ENCODE peak calls at places on chromosomes 11 and 22, in seven cellular contexts. X is mucosa of descending colon, Z is AG04449, A is brain microvascular endothelial cell, R is prostate gland, W is cardiac fibroblast, J is body of pancreas. I is an unnamed sample.

GRCh38 chr11:10197091-10197490 is 96.9 kb downstream of the SBF2 start:
- DNase-seq in J (no peak), X (no peak), Z (peak), A (no peak), R (no peak), W (peak), I (no peak)

GRCh38 chr11:131684111-131685060 is 314.0 kb downstream of the NTM start:
- DNase-seq in W (no peak), Z (no peak), X (no peak), J (no peak), R (no peak), A (no peak), I (no peak)

GRCh38 chr11:29282088-29282487 is 734.7 kb downstream of the KCNA4 start:
- DNase-seq in W (peak), X (no peak), A (peak), Z (peak), R (no peak), J (no peak), I (no peak)

GRCh38 chr11:8091671-8092070 is 10.7 kb downstream of the TUB start:
- DNase-seq in X (no peak), A (no peak), Z (no peak), R (no peak), W (no peak), J (no peak), I (no peak)

GRCh38 chr11:128174465-128175101 is 412.8 kb downstream of the ETS1 start:
- DNase-seq in X (no peak), W (peak), J (no peak), R (no peak), Z (peak), A (peak), I (no peak)

GRCh38 chr11:83054904-83055380 is 16.8 kb downstream of the RAB30 start:
- DNase-seq in A (no peak), Z (no peak), W (no peak), R (no peak), X (no peak), J (peak), I (no peak)

GRCh38 chr11:88421530-88421929 is 84.0 kb upstream of the CTSC start:
- DNase-seq in A (peak), W (peak), R (no peak), J (peak), X (no peak), Z (no peak), I (no peak)

GRCh38 chr22:28949788-28950187 is 66.4 kb downstream of the ZNRF3 start:
- DNase-seq in A (no peak), X (no peak), W (no peak), Z (no peak), R (no peak), J (no peak), I (no peak)

GRCh38 chr22:36383110-36383581 is 4.6 kb downstream of the MYH9 start:
- DNase-seq in A (peak), Z (no peak), W (peak), J (peak), X (no peak), R (no peak), I (no peak)

GRCh38 chr22:45344339-45344738 is 34.6 kb downstream of the FAM118A start:
- DNase-seq in X (no peak), J (no peak), Z (no peak), A (no peak), R (no peak), W (no peak), I (peak)

GRCh38 chr11:14308114-14308896 is 50.7 kb downstream of the RRAS2 start:
- DNase-seq in A (peak), Z (no peak), R (no peak), W (peak), J (peak), X (no peak), I (peak)

GRCh38 chr11:6170226-6170625 is at the start of gene OR52B2:
- DNase-seq in J (no peak), A (no peak), X (no peak), R (no peak), W (no peak), Z (no peak), I (no peak)

GRCh38 chr11:103624708-103625623 is 411.5 kb upstream of the DDI1 start:
- DNase-seq in J (no peak), R (no peak), W (peak), A (peak), X (no peak), Z (peak), I (peak)

GRCh38 chr11:69969890-69970784 is 108.0 kb upstream of the ANO1 start:
- DNase-seq in Z (no peak), J (no peak), A (no peak), W (no peak), R (no peak), X (no peak), I (no peak)

GRCh38 chr11:47503227-47503626 is 49.7 kb downstream of the CELF1 start:
- DNase-seq in X (no peak), Z (no peak), W (no peak), R (no peak), A (no peak), J (no peak), I (no peak)

GRCh38 chr22:24191893-24192292 is 10.6 kb downstream of the SUSD2 start:
- DNase-seq in J (no peak), Z (no peak), R (no peak), W (no peak), A (no peak), X (peak), I (no peak)

GRCh38 chr11:10693509-10694071 is at the start of gene IRAG1:
- DNase-seq in A (peak), J (peak), W (peak), Z (peak), X (peak), R (no peak), I (no peak)

GRCh38 chr22:43921361-43921760 is 2.2 kb upstream of the PNPLA3 start:
- DNase-seq in J (no peak), R (no peak), A (peak), Z (no peak), W (peak), X (no peak), I (no peak)

GRCh38 chr22:29050457-29050856 is 11.2 kb downstream of the C22orf31 start:
- DNase-seq in J (no peak), A (no peak), R (no peak), Z (no peak), X (no peak), W (no peak), I (no peak)

GRCh38 chr11:4496555-4497248 is 14.3 kb downstream of the OR52K1 start:
- DNase-seq in W (peak), A (no peak), X (no peak), J (peak), R (peak), Z (no peak), I (no peak)

GRCh38 chr11:76234704-76235232 is 28.5 kb upstream of the WNT11 start:
- DNase-seq in Z (no peak), J (no peak), W (no peak), X (peak), R (no peak), A (no peak), I (no peak)

GRCh38 chr11:9577032-9577431 is 3.6 kb downstream of the WEE1 start:
- DNase-seq in R (no peak), A (peak), W (peak), Z (no peak), X (no peak), J (no peak), I (no peak)

GRCh38 chr11:102438311-102439062 is 14.1 kb downstream of the TMEM123 start:
- DNase-seq in R (no peak), X (no peak), Z (no peak), W (no peak), A (peak), J (no peak), I (no peak)

GRCh38 chr11:77470971-77471370 is 2.9 kb downstream of the PAK1 start:
- DNase-seq in X (no peak), Z (no peak), W (no peak), J (no peak), R (no peak), A (no peak), I (no peak)

GRCh38 chr11:63478896-63479295 is 12.1 kb downstream of the PLAAT5 start:
- DNase-seq in R (peak), Z (peak), X (no peak), W (peak), J (peak), A (peak), I (no peak)

GRCh38 chr22:22410121-22410520 is 98.4 kb downstream of the ZNF280B start:
- DNase-seq in X (peak), A (no peak), W (peak), R (no peak), Z (no peak), J (peak), I (no peak)

GRCh38 chr11:47087801-47088200 is 88.9 kb downstream of the ARFGAP2 start:
- DNase-seq in Z (no peak), X (no peak), W (no peak), A (no peak), J (no peak), R (no peak), I (no peak)

GRCh38 chr11:111510311-111510710 is 1.9 kb downstream of the BTG4 start:
- DNase-seq in Z (no peak), R (peak), J (no peak), W (no peak), X (no peak), A (no peak), I (no peak)

GRCh38 chr11:6694229-6694535 is 11.0 kb upstream of the MRPL17 start:
- DNase-seq in J (no peak), A (no peak), Z (no peak), W (no peak), R (no peak), X (no peak), I (no peak)

GRCh38 chr11:1652778-1653540 is 23.4 kb downstream of the KRTAP5-5 start:
- DNase-seq in J (peak), X (peak), Z (no peak), A (peak), R (peak), W (peak), I (no peak)

DNA sequence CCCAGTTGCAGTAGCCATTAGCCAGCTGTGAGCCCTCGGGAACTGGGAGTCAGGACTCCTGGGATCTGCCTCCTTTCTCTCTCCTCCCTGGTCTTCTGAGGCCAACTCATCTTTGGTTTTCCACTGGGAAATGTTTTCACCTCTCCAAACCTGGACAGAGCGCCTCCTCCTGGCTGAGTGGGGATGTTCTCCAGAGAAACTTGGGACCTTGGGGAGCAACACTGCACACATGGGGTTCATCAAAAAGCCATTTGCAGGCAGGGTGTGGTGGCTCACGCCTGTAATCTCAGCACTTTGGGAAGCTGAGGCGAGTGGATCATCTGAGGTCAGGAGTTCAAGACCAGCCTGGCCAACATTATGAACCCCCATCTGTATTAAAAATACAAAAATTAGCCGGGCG is 145.4 kb downstream of the NECTIN1 start:
- DNase-seq in W (no peak), R (no peak), A (no peak), J (no peak), Z (no peak), X (no peak), I (no peak)
- TF ChIP-seq CTCF in W (peak), R (no peak), A (peak), J (no peak), Z (no peak), X (no peak), I (no peak)

GRCh38 chr22:26534166-26534855 is 22.0 kb upstream of the TFIP11 start:
- DNase-seq in W (no peak), A (no peak), Z (no peak), X (no peak), J (no peak), R (peak), I (no peak)
- H3K4me3 ChIP-seq in W (no peak), A (no peak), Z (no peak), X (no peak), J (no peak), R (no peak), I (no peak)

GRCh38 chr22:34105461-34106062 is 185.3 kb upstream of the LARGE1 start:
- DNase-seq in X (peak), R (peak), J (peak), W (peak), A (no peak), Z (no peak), I (no peak)
- TF ChIP-seq CTCF in X (peak), R (peak), J (peak), W (no peak), A (no peak), Z (peak), I (no peak)

GRCh38 chr22:38309614-38310517 is 7.4 kb downstream of the CSNK1E start:
- DNase-seq in R (no peak), J (no peak), Z (no peak), W (peak), X (no peak), A (no peak), I (no peak)
- H3K4me3 ChIP-seq in R (no peak), J (no peak), Z (no peak), W (no peak), X (no peak), A (no peak), I (no peak)

I was measured in retinal pigment epithelial cell.